ENCODE peak calls at places on chromosomes 13 and 19, in four cellular contexts. One of them, this sample, is unnamed.

GRCh38 chr13:81874681-81875661 is 1534.0 kb upstream of the SPRY2 start:
- DNase-seq in GM12878: no peak
- DNase-seq in HepG2: peak; percentile 10
- DNase-seq in HEK293T: no peak
- DNase-seq in this sample: no peak

GRCh38 chr19:49512970-49513745 is 697 bp downstream of the FCGRT start:
- DNase-seq in GM12878: no peak
- DNase-seq in HEK293T: no peak
- DNase-seq in HepG2: peak; percentile 89
- DNase-seq in this sample: no peak

GRCh38 chr19:460877-461609 is at the start of gene SHC2:
- DNase-seq in GM12878: no peak
- DNase-seq in HepG2: no peak
- DNase-seq in HEK293T: peak; percentile 71
- DNase-seq in this sample: peak; percentile 68

GRCh38 chr13:97194473-97194872 is 27.7 kb upstream of the MBNL2 start:
- DNase-seq in GM12878: no peak
- DNase-seq in HepG2: no peak
- DNase-seq in HEK293T: no peak
- DNase-seq in this sample: peak; percentile 76

GRCh38 chr19:39106201-39106600 is 19.4 kb upstream of the PAK4 start:
- DNase-seq in HEK293T: no peak
- DNase-seq in GM12878: no peak
- DNase-seq in HepG2: no peak
- DNase-seq in this sample: no peak

GRCh38 chr13:99339736-99340392 is 32.7 kb upstream of the GPR183 start:
- DNase-seq in HepG2: no peak
- DNase-seq in HEK293T: no peak
- DNase-seq in GM12878: no peak
- DNase-seq in this sample: peak; percentile 69

GRCh38 chr19:42422576-42423461 is 4.4 kb downstream of the LIPE start:
- DNase-seq in HepG2: peak; percentile 59
- DNase-seq in HEK293T: no peak
- DNase-seq in GM12878: no peak
- DNase-seq in this sample: no peak

GRCh38 chr19:31099470-31100190 is 249.6 kb downstream of the TSHZ3 start:
- DNase-seq in HepG2: no peak
- DNase-seq in HEK293T: no peak
- DNase-seq in GM12878: no peak
- DNase-seq in this sample: no peak

GRCh38 chr13:25180450-25180794 is 8.3 kb upstream of the AMER2 start:
- DNase-seq in HEK293T: no peak
- DNase-seq in HepG2: no peak
- DNase-seq in GM12878: no peak
- DNase-seq in this sample: no peak

GRCh38 chr19:20287070-20287469 is 120.1 kb downstream of the ZNF486 start:
- DNase-seq in HEK293T: no peak
- DNase-seq in HepG2: no peak
- DNase-seq in GM12878: no peak
- DNase-seq in this sample: no peak

GRCh38 chr19:10000171-10000826 is 10.0 kb downstream of the COL5A3 start:
- DNase-seq in HEK293T: peak; percentile 88
- DNase-seq in GM12878: no peak
- DNase-seq in HepG2: peak; percentile 57
- DNase-seq in this sample: peak; percentile 87

GRCh38 chr19:49538643-49539042 is 10.8 kb downstream of the RCN3 start:
- DNase-seq in HEK293T: no peak
- DNase-seq in HepG2: no peak
- DNase-seq in GM12878: no peak
- DNase-seq in this sample: no peak

GRCh38 chr13:97913206-97913605 is 40.3 kb upstream of the IPO5 start:
- DNase-seq in HEK293T: no peak
- DNase-seq in GM12878: no peak
- DNase-seq in HepG2: no peak
- DNase-seq in this sample: no peak

GRCh38 chr19:53980553-53981407 is 10.7 kb upstream of the CACNG6 start:
- DNase-seq in HepG2: peak; percentile 6
- DNase-seq in HEK293T: peak; percentile 67
- DNase-seq in GM12878: no peak
- DNase-seq in this sample: peak; percentile 12

GRCh38 chr19:33674575-33675367 is 53.0 kb downstream of the CHST8 start:
- DNase-seq in GM12878: no peak
- DNase-seq in HepG2: no peak
- DNase-seq in HEK293T: no peak
- DNase-seq in this sample: no peak

GRCh38 chr13:99055286-99056073 is 77.6 kb upstream of the DOCK9 start:
- DNase-seq in HEK293T: no peak
- DNase-seq in HepG2: no peak
- DNase-seq in GM12878: no peak
- DNase-seq in this sample: no peak

GRCh38 chr19:42132030-42132628 is at the start of gene POU2F2:
- DNase-seq in GM12878: peak; percentile 41
- DNase-seq in HEK293T: no peak
- DNase-seq in HepG2: no peak
- DNase-seq in this sample: peak; percentile 40

GRCh38 chr13:20369886-20370361 is 137.8 kb upstream of the GJB6 start:
- DNase-seq in HEK293T: no peak
- DNase-seq in GM12878: peak; percentile 59
- DNase-seq in HepG2: no peak
- DNase-seq in this sample: no peak

GRCh38 chr13:101916108-101916757 is 463.8 kb downstream of the ITGBL1 start:
- DNase-seq in GM12878: no peak
- DNase-seq in HepG2: no peak
- DNase-seq in HEK293T: peak; percentile 19
- DNase-seq in this sample: no peak

GRCh38 chr13:93248627-93249047 is 22.0 kb downstream of the GPC6 start:
- DNase-seq in GM12878: no peak
- DNase-seq in HepG2: peak; percentile 92
- DNase-seq in HEK293T: peak; percentile 73
- DNase-seq in this sample: no peak

GRCh38 chr19:13621413-13621812 is 115.1 kb upstream of the CACNA1A start:
- DNase-seq in HEK293T: no peak
- DNase-seq in HepG2: no peak
- DNase-seq in GM12878: no peak
- DNase-seq in this sample: peak; percentile 28

GRCh38 chr19:39771751-39772150 is 6.9 kb upstream of the LEUTX start:
- DNase-seq in GM12878: no peak
- DNase-seq in HepG2: no peak
- DNase-seq in HEK293T: no peak
- DNase-seq in this sample: no peak

GRCh38 chr13:72181661-72182060 is 314.7 kb upstream of the DACH1 start:
- DNase-seq in HepG2: no peak
- DNase-seq in HEK293T: no peak
- DNase-seq in GM12878: no peak
- DNase-seq in this sample: no peak

GRCh38 chr13:75635101-75635620 is 969 bp upstream of the LMO7 start:
- DNase-seq in HEK293T: peak; percentile 35
- DNase-seq in HepG2: peak; percentile 24
- DNase-seq in GM12878: no peak
- DNase-seq in this sample: no peak

GRCh38 chr13:24270639-24271131 is 38.7 kb upstream of the C1QTNF9 start:
- DNase-seq in GM12878: peak; percentile 38
- DNase-seq in HEK293T: peak; percentile 42
- DNase-seq in HepG2: peak; percentile 47
- DNase-seq in this sample: no peak

GRCh38 chr19:48588670-48589399 is 17.7 kb upstream of the SPACA4 start:
- DNase-seq in HEK293T: peak; percentile 90
- DNase-seq in GM12878: no peak
- DNase-seq in HepG2: peak; percentile 59
- DNase-seq in this sample: peak; percentile 93

GRCh38 chr13:95704510-95704909 is 27.6 kb downstream of the DNAJC3 start:
- DNase-seq in HEK293T: peak; percentile 32
- DNase-seq in GM12878: no peak
- DNase-seq in HepG2: no peak
- DNase-seq in this sample: peak; percentile 17

GRCh38 chr13:34620073-34620858 is 321.8 kb upstream of the NBEA start:
- DNase-seq in HepG2: no peak
- DNase-seq in GM12878: no peak
- DNase-seq in HEK293T: no peak
- DNase-seq in this sample: no peak

GRCh38 chr19:29202281-29202680 is 10.7 kb downstream of the UQCRFS1 start:
- DNase-seq in HEK293T: no peak
- DNase-seq in HepG2: no peak
- DNase-seq in GM12878: no peak
- DNase-seq in this sample: no peak

GRCh38 chr19:30254789-30255188 is 117.4 kb upstream of the ZNF536 start:
- DNase-seq in HepG2: no peak
- DNase-seq in GM12878: no peak
- DNase-seq in HEK293T: no peak
- DNase-seq in this sample: no peak

GRCh38 chr13:103033999-103034398 is 32.2 kb downstream of the SLC10A2 start:
- DNase-seq in HEK293T: no peak
- DNase-seq in HepG2: no peak
- DNase-seq in GM12878: no peak
- DNase-seq in this sample: no peak

GRCh38 chr13:19153782-19154450 is 27.7 kb downstream of the TUBA3C start:
- DNase-seq in HepG2: peak; percentile 7
- DNase-seq in HEK293T: peak; percentile 10
- DNase-seq in GM12878: no peak
- DNase-seq in this sample: peak; percentile 56

GRCh38 chr13:46603165-46603603 is 50.2 kb downstream of the LRCH1 start:
- DNase-seq in GM12878: no peak
- DNase-seq in HepG2: peak; percentile 65
- DNase-seq in HEK293T: no peak
- DNase-seq in this sample: no peak

GRCh38 chr19:33339016-33339749 is 34.3 kb upstream of the CEBPG start:
- DNase-seq in HEK293T: no peak
- DNase-seq in GM12878: no peak
- DNase-seq in HepG2: no peak
- DNase-seq in this sample: no peak

DNA sequence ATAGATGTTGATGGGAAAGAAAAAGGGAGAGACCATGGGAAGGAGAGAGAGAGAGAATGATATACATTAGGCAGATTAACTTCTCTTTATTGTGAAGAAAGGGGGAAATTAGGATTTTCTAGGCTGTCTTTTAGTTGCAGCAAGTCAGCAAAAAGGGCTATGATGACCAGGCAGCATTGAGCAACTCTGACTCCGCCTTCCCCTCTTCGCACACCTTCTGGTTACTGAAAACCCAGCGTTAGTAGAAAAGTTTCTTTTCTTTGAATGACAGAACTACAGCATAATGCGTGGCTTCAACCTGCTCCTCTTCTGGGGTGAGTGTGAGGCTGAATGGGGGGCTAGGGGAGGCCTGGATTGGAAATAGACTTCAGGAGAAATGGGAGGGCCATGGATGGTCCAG is at the start of gene ADGRE1:
- DNase-seq in HEK293T: no peak
- DNase-seq in HepG2: no peak
- DNase-seq in GM12878: no peak
- DNase-seq in this sample: no peak
- TF ChIP-seq TARDBP in HEK293T: no peak
- TF ChIP-seq TARDBP in HepG2: no peak
- TF ChIP-seq TARDBP in GM12878: no peak
- TF ChIP-seq TARDBP in this sample: no peak

GRCh38 chr13:73261739-73262216 is 203.0 kb downstream of the KLF5 start:
- DNase-seq in GM12878: no peak
- DNase-seq in HEK293T: no peak
- DNase-seq in HepG2: no peak
- DNase-seq in this sample: no peak
- TF ChIP-seq TARDBP in GM12878: no peak
- TF ChIP-seq TARDBP in HEK293T: no peak
- TF ChIP-seq TARDBP in HepG2: no peak
- TF ChIP-seq TARDBP in this sample: no peak

GRCh38 chr19:7850975-7851622 is 21.1 kb downstream of the EVI5L start:
- DNase-seq in GM12878: no peak
- DNase-seq in HepG2: no peak
- DNase-seq in HEK293T: no peak
- DNase-seq in this sample: no peak

GRCh38 chr19:7848779-7849457 is 18.9 kb downstream of the EVI5L start:
- DNase-seq in HepG2: no peak
- DNase-seq in HEK293T: no peak
- DNase-seq in GM12878: no peak
- DNase-seq in this sample: no peak

GRCh38 chr19:7849631-7850428 is 19.8 kb downstream of the EVI5L start:
- DNase-seq in HepG2: no peak
- DNase-seq in GM12878: no peak
- DNase-seq in HEK293T: no peak
- DNase-seq in this sample: no peak

GRCh38 chr19:7851623-7852500 is 21.8 kb downstream of the EVI5L start:
- DNase-seq in HEK293T: no peak
- DNase-seq in GM12878: no peak
- DNase-seq in HepG2: no peak
- DNase-seq in this sample: no peak

DNA sequence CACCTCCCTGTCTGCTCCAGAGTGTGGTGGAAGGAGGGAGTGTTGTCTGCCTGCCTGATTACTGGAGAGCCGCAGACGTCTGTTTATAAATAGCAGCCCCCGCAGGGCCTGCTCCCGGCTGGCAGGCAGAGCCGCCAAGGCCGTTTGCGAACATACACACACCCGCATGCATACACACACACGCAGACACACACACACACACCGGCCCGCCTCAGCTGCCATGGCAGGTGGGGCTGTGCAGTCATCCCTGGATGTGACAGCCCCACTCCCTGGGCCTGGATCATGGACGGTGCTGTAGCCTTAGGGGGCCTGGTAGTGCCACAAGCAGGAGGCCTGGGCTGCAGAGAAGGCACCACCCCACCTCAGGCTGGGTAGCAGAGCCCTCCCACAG is 20.4 kb downstream of the EVI5L start:
- DNase-seq in HEK293T: no peak
- DNase-seq in GM12878: no peak
- DNase-seq in HepG2: no peak
- DNase-seq in this sample: no peak
- TF ChIP-seq TARDBP in HEK293T: no peak
- TF ChIP-seq TARDBP in GM12878: no peak
- TF ChIP-seq TARDBP in HepG2: no peak
- TF ChIP-seq TARDBP in this sample: no peak

GRCh38 chr19:16590876-16591802 is 18.9 kb upstream of the SLC35E1 start:
- DNase-seq in HepG2: no peak
- DNase-seq in GM12878: no peak
- DNase-seq in HEK293T: no peak
- DNase-seq in this sample: no peak

GRCh38 chr19:16591803-16592556 is 19.8 kb upstream of the SLC35E1 start:
- DNase-seq in HEK293T: no peak
- DNase-seq in GM12878: no peak
- DNase-seq in HepG2: no peak
- DNase-seq in this sample: no peak

GRCh38 chr19:16588824-16589577 is 16.8 kb upstream of the SLC35E1 start:
- DNase-seq in HepG2: no peak
- DNase-seq in HEK293T: no peak
- DNase-seq in GM12878: no peak
- DNase-seq in this sample: no peak

GRCh38 chr19:16588089-16588823 is 16.0 kb upstream of the SLC35E1 start:
- DNase-seq in HepG2: no peak
- DNase-seq in GM12878: peak; percentile 90
- DNase-seq in HEK293T: no peak
- DNase-seq in this sample: peak; percentile 59

DNA sequence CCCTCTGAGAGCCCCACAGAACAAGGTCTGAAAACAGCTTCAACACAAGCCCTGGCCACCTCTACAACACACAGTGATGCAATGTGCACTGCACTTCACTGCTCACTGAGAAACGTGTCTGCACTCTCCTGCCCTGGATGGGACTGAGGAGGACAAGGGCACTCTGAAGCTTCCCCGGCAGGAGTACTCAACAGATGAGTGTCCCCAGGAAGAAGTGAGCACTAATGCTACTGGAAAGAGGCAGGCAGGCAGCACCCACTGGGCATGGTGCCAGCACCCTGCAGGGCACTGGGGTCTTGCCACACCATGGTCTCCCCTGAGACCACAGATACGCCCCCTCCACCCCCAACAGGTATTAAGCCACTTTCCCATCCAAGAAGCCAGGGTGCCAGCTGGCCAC is 17.7 kb upstream of the SLC35E1 start:
- DNase-seq in GM12878: no peak
- DNase-seq in HepG2: no peak
- DNase-seq in HEK293T: no peak
- DNase-seq in this sample: no peak
- TF ChIP-seq TARDBP in GM12878: no peak
- TF ChIP-seq TARDBP in HepG2: no peak
- TF ChIP-seq TARDBP in HEK293T: no peak
- TF ChIP-seq TARDBP in this sample: no peak

This sample was measured in K562.